ENCODE peak calls at places on chromosomes 16 and 17, in eight cellular contexts. T is CD8-positive, alpha-beta memory T cell; D is left ventricle myocardium inferior; O is ascending aorta; G is cardiac muscle cell; V is prostate gland; Y is AG04450; S is GM12878. X is an unnamed sample.

GRCh38 chr16:303760-304505 is 21.0 kb downstream of the PDIA2 start:
- DNase-seq in T (no peak), D (no peak), O (no peak), G (no peak), V (no peak), Y (no peak), S (no peak), X (no peak)

GRCh38 chr17:45113424-45113754 is 18.9 kb downstream of the PLCD3 start:
- DNase-seq in T (no peak), D (no peak), O (no peak), G (no peak), V (no peak), Y (no peak), S (no peak), X (no peak)

GRCh38 chr16:10616744-10617640 is 36.6 kb upstream of the EMP2 start:
- DNase-seq in T (no peak), D (peak; percentile 74), O (no peak), G (peak; percentile 77), V (peak; percentile 85), Y (no peak), S (no peak), X (peak; percentile 63)

GRCh38 chr17:17820457-17821158 is 16.2 kb downstream of the SREBF1 start:
- DNase-seq in T (no peak), D (no peak), O (no peak), G (no peak), V (no peak), Y (no peak), S (no peak), X (no peak)

GRCh38 chr16:66619036-66619435 is 14.5 kb downstream of the CMTM3 start:
- DNase-seq in T (no peak), D (no peak), O (no peak), G (no peak), V (no peak), Y (no peak), S (no peak), X (no peak)

GRCh38 chr17:77475012-77475976 is 334.5 kb downstream of the SEC14L1 start:
- DNase-seq in T (peak; percentile 46), D (no peak), O (no peak), G (no peak), V (no peak), Y (peak; percentile 79), S (no peak), X (no peak)

GRCh38 chr16:81535679-81536360 is 91.2 kb downstream of the CMIP start:
- DNase-seq in T (no peak), D (no peak), O (no peak), G (no peak), V (no peak), Y (no peak), S (no peak), X (no peak)

GRCh38 chr16:35685085-35685484 is 2225.7 kb downstream of the TP53TG3F start:
- DNase-seq in T (no peak), D (no peak), O (no peak), G (no peak), V (no peak), Y (no peak), S (no peak), X (no peak)

GRCh38 chr17:41689497-41690299 is 1.0 kb downstream of the EIF1 start:
- DNase-seq in T (no peak), D (no peak), O (no peak), G (peak; percentile 52), V (peak; percentile 33), Y (no peak), S (no peak), X (peak; percentile 40)

GRCh38 chr17:72104164-72104862 is 16.5 kb upstream of the SOX9 start:
- DNase-seq in T (no peak), D (peak; percentile 37), O (no peak), G (no peak), V (no peak), Y (no peak), S (no peak), X (peak; percentile 63)

GRCh38 chr16:25512041-25512440 is 179.7 kb upstream of the HS3ST4 start:
- DNase-seq in T (no peak), D (no peak), O (no peak), G (no peak), V (no peak), Y (no peak), S (no peak), X (no peak)

GRCh38 chr17:83152745-83153611 is 73.6 kb downstream of the METRNL start:
- DNase-seq in T (no peak), D (peak; percentile 69), O (no peak), G (no peak), V (no peak), Y (no peak), S (no peak), X (no peak)

DNA sequence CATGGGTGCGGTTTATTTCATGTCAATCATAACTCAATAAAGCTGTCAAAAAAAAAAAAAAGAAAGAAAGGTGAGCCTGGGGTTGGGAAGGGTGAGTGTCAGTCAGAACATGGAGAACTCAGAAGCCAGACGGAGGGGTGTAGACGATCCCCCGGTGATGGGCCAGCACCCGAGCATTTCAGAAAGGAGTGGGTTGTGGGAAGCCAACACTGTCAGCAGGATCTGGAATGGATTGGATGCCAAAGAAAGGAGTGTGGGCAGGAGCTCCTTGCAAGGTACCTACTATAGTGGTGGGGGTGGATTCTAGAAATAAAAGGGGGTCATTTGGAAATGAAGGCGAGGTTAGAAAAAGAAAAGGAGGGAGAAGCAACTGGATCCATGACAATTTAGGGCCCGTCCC is 19.8 kb upstream of the SCIMP start:
- DNase-seq in T (no peak), D (no peak), O (no peak), G (no peak), V (no peak), Y (no peak), S (no peak), X (no peak)
- H3K4me3 ChIP-seq in T (no peak overlapping the region), D (no peak overlapping the region), O (no peak overlapping the region), G (no peak overlapping the region), V (no peak overlapping the region), Y (no peak overlapping the region), S (peak overlapping the region; percentile 32), X (no peak overlapping the region)

GRCh38 chr16:29290631-29291247 is 115.8 kb downstream of the NPIPB11 start:
- DNase-seq in T (peak; percentile 54), D (peak; percentile 94), O (peak; percentile 93), G (peak; percentile 84), V (peak; percentile 93), Y (peak; percentile 87), S (peak; percentile 44), X (peak; percentile 98)
- H3K27ac ChIP-seq in T (peak overlapping the region; percentile 54), D (peak overlapping the region; percentile 90), O (peak overlapping the region; percentile 53), G (peak overlapping the region; percentile 60), V (peak overlapping the region; percentile 62), Y (peak overlapping the region; percentile 39), S (no peak overlapping the region), X (peak overlapping the region; percentile 55)

DNA sequence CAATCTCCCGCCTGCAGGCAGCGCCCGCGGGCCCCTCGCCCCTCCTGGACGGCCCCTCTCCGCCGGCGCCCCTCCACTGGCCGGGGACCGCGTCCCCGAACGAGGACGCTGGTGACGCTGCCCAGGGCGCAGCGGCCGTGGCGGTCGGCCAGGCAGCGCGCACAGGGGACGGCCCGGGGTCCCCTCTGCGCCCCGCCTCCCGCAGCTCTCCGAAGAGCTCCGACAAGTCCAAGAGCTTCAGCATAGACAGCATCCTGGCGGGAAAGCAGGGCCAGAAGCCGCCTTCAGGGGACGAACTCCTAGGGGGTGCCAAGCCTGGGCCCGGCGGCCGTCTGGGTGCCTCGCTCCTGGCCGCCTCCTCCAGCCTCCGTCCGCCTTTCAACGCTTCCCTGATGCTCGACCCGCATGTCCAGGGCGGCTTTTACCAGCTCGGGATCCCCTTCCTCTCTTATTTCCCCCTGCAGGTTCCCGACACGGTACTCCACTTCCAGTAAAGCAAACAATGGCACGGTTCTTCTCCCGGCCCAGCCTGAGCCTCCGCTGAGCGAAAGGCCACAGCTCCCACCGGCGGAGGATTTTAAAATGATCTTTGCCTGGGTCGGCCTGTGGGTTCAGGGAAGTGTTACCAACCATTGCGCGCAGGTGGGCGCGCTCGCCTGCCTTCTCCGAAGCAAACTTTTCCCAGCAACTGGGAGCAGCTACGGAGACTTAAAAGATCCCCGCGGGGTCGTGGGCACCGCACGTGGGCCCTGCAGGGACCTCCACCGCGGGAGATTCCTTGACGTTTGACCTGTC is 1.1 kb downstream of the FOXL1 start:
- DNase-seq in T (no peak), D (no peak), O (no peak), G (no peak), V (no peak), Y (no peak), S (no peak), X (no peak)
- H3K4me3 ChIP-seq in T (no peak overlapping the region), D (peak overlapping the region; percentile 54), O (peak overlapping the region; percentile 79), G (peak overlapping the region; percentile 32), V (no peak overlapping the region), Y (peak overlapping the region; percentile 86), S (no peak overlapping the region), X (no peak overlapping the region)

DNA sequence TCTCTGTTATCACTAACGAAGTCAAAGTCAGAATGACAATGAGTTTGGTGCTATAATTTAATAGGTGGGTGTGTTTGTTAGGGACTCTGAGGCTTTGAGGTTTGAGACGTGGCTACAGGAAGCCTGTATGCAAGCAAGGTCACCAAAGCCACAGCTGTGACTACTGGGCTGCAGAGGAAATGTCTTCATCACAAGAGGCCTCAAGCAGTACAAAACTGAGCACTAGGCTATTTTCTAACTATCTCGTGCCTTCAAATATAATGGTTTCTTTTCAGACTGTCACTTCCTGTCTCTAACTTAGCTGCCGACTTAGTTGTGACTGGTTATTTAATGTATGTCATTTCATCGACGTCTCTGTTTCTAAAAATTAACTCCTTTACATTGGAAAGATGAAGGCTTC is 141.2 kb downstream of the AATF start:
- DNase-seq in T (peak; percentile 44), D (no peak), O (peak; percentile 14), G (no peak), V (no peak), Y (no peak), S (peak; percentile 23), X (no peak)
- H3K27ac ChIP-seq in T (peak overlapping the region; percentile 77), D (no peak overlapping the region), O (no peak overlapping the region), G (peak overlapping the region; percentile 35), V (no peak overlapping the region), Y (no peak overlapping the region), S (peak overlapping the region; percentile 57), X (no peak overlapping the region)

GRCh38 chr16:5321925-5322324 is 224.3 kb upstream of the EEF2KMT start:
- DNase-seq in T (no peak), D (no peak), O (no peak), G (no peak), V (no peak), Y (no peak), S (no peak), X (no peak)

GRCh38 chr16:5315914-5316313 is 218.3 kb upstream of the EEF2KMT start:
- DNase-seq in T (no peak), D (no peak), O (no peak), G (no peak), V (no peak), Y (no peak), S (no peak), X (no peak)

GRCh38 chr16:5323742-5324141 is 226.1 kb upstream of the EEF2KMT start:
- DNase-seq in T (no peak), D (no peak), O (no peak), G (no peak), V (no peak), Y (no peak), S (no peak), X (no peak)

GRCh38 chr16:5323284-5323683 is 225.7 kb upstream of the EEF2KMT start:
- DNase-seq in T (no peak), D (no peak), O (no peak), G (no peak), V (no peak), Y (no peak), S (no peak), X (no peak)

GRCh38 chr16:5319799-5320198 is 222.2 kb upstream of the EEF2KMT start:
- DNase-seq in T (no peak), D (no peak), O (no peak), G (no peak), V (no peak), Y (no peak), S (no peak), X (no peak)
- H3K4me3 ChIP-seq in T (no peak overlapping the region), D (no peak overlapping the region), O (no peak overlapping the region), G (no peak overlapping the region), V (no peak overlapping the region), Y (no peak overlapping the region), S (no peak overlapping the region), X (no peak overlapping the region)

GRCh38 chr17:20981046-20981920 is 61.5 kb downstream of the USP22 start:
- DNase-seq in T (no peak), D (no peak), O (no peak), G (no peak), V (no peak), Y (no peak), S (no peak), X (no peak)
- H3K27ac ChIP-seq in T (no peak overlapping the region), D (no peak overlapping the region), O (no peak overlapping the region), G (no peak overlapping the region), V (no peak overlapping the region), Y (no peak overlapping the region), S (no peak overlapping the region), X (no peak overlapping the region)

X was measured in PC-9.